ENCODE peak calls at places on chromosomes 1 and 21, in six cellular contexts. One of them, this sample, is unnamed.

GRCh38 chr1:71587961-71588360 is 507.1 kb upstream of the ZRANB2 start:
- DNase-seq in IMR-90: peak
- DNase-seq in trophoblast cell: peak
- DNase-seq in H1: no peak
- DNase-seq in H9: no peak
- DNase-seq in mesenchymal stem cell: peak
- DNase-seq in this sample: no peak

GRCh38 chr1:2300004-2300771 is 72.1 kb downstream of the SKI start:
- DNase-seq in IMR-90: no peak
- DNase-seq in trophoblast cell: no peak
- DNase-seq in H1: no peak
- DNase-seq in H9: no peak
- DNase-seq in mesenchymal stem cell: no peak
- DNase-seq in this sample: no peak

GRCh38 chr1:166136252-166136651 is 30.5 kb downstream of the FAM78B start:
- DNase-seq in IMR-90: no peak
- DNase-seq in trophoblast cell: peak
- DNase-seq in H1: no peak
- DNase-seq in H9: no peak
- DNase-seq in mesenchymal stem cell: no peak
- DNase-seq in this sample: no peak

GRCh38 chr1:116878804-116879477 is 30.8 kb upstream of the PTGFRN start:
- DNase-seq in IMR-90: peak
- DNase-seq in trophoblast cell: peak
- DNase-seq in H1: peak
- DNase-seq in H9: peak
- DNase-seq in mesenchymal stem cell: peak
- DNase-seq in this sample: peak

GRCh38 chr1:245807306-245807705 is 652.5 kb downstream of the KIF26B start:
- DNase-seq in IMR-90: no peak
- DNase-seq in trophoblast cell: no peak
- DNase-seq in H1: peak
- DNase-seq in H9: no peak
- DNase-seq in mesenchymal stem cell: no peak
- DNase-seq in this sample: no peak

GRCh38 chr21:26513212-26513611 is 59.9 kb downstream of the CYYR1 start:
- DNase-seq in IMR-90: no peak
- DNase-seq in trophoblast cell: no peak
- DNase-seq in H1: no peak
- DNase-seq in H9: no peak
- DNase-seq in mesenchymal stem cell: no peak
- DNase-seq in this sample: no peak

GRCh38 chr1:20271498-20272400 is 18.9 kb upstream of the VWA5B1 start:
- DNase-seq in IMR-90: no peak
- DNase-seq in trophoblast cell: no peak
- DNase-seq in H1: no peak
- DNase-seq in H9: no peak
- DNase-seq in mesenchymal stem cell: no peak
- DNase-seq in this sample: no peak

GRCh38 chr1:17718136-17718535 is 37.0 kb upstream of the ACTL8 start:
- DNase-seq in IMR-90: no peak
- DNase-seq in trophoblast cell: no peak
- DNase-seq in H1: no peak
- DNase-seq in H9: no peak
- DNase-seq in mesenchymal stem cell: no peak
- DNase-seq in this sample: no peak

GRCh38 chr1:100497796-100498195 is 40.1 kb upstream of the GPR88 start:
- DNase-seq in IMR-90: no peak
- DNase-seq in trophoblast cell: no peak
- DNase-seq in H1: no peak
- DNase-seq in H9: no peak
- DNase-seq in mesenchymal stem cell: no peak
- DNase-seq in this sample: no peak

GRCh38 chr21:42568834-42569731 is 55.4 kb downstream of the SLC37A1 start:
- DNase-seq in IMR-90: no peak
- DNase-seq in trophoblast cell: no peak
- DNase-seq in H1: no peak
- DNase-seq in H9: no peak
- DNase-seq in mesenchymal stem cell: no peak
- DNase-seq in this sample: no peak

GRCh38 chr1:77371396-77371795 is 89.6 kb downstream of the AK5 start:
- DNase-seq in IMR-90: peak
- DNase-seq in trophoblast cell: no peak
- DNase-seq in H1: no peak
- DNase-seq in H9: no peak
- DNase-seq in mesenchymal stem cell: peak
- DNase-seq in this sample: no peak

GRCh38 chr1:156281281-156282142 is 1.1 kb downstream of the SMG5 start:
- DNase-seq in IMR-90: peak
- DNase-seq in trophoblast cell: peak
- DNase-seq in H1: no peak
- DNase-seq in H9: no peak
- DNase-seq in mesenchymal stem cell: peak
- DNase-seq in this sample: no peak

GRCh38 chr1:117561551-117561950 is 44.3 kb upstream of the TENT5C start:
- DNase-seq in IMR-90: no peak
- DNase-seq in trophoblast cell: no peak
- DNase-seq in H1: peak
- DNase-seq in H9: no peak
- DNase-seq in mesenchymal stem cell: no peak
- DNase-seq in this sample: no peak

GRCh38 chr1:96710708-96711477 is 10.7 kb upstream of the PTBP2 start:
- DNase-seq in IMR-90: peak
- DNase-seq in trophoblast cell: no peak
- DNase-seq in H1: no peak
- DNase-seq in H9: no peak
- DNase-seq in mesenchymal stem cell: peak
- DNase-seq in this sample: no peak

GRCh38 chr1:175174702-175175102 is 17.9 kb downstream of the KIAA0040 start:
- DNase-seq in IMR-90: no peak
- DNase-seq in trophoblast cell: no peak
- DNase-seq in H1: no peak
- DNase-seq in H9: no peak
- DNase-seq in mesenchymal stem cell: no peak
- DNase-seq in this sample: no peak
- H4K91ac ChIP-seq in IMR-90: no peak
- H4K91ac ChIP-seq in trophoblast cell: no peak
- H4K91ac ChIP-seq in H1: no peak
- H4K91ac ChIP-seq in H9: no peak
- H4K91ac ChIP-seq in mesenchymal stem cell: no peak
- H4K91ac ChIP-seq in this sample: no peak

GRCh38 chr1:27572019-27572678 is 31.8 kb downstream of the AHDC1 start:
- DNase-seq in IMR-90: no peak
- DNase-seq in trophoblast cell: no peak
- DNase-seq in H1: no peak
- DNase-seq in H9: no peak
- DNase-seq in mesenchymal stem cell: no peak
- DNase-seq in this sample: no peak
- H2BK120ac ChIP-seq in IMR-90: no peak
- H2BK120ac ChIP-seq in trophoblast cell: peak
- H2BK120ac ChIP-seq in H1: peak
- H2BK120ac ChIP-seq in H9: no peak
- H2BK120ac ChIP-seq in mesenchymal stem cell: peak
- H2BK120ac ChIP-seq in this sample: peak

GRCh38 chr1:160855181-160855981 is 7.3 kb downstream of the CD244 start:
- DNase-seq in IMR-90: no peak
- DNase-seq in trophoblast cell: no peak
- DNase-seq in H1: no peak
- DNase-seq in H9: no peak
- DNase-seq in mesenchymal stem cell: no peak
- DNase-seq in this sample: no peak
- H4K91ac ChIP-seq in IMR-90: no peak
- H4K91ac ChIP-seq in trophoblast cell: no peak
- H4K91ac ChIP-seq in H1: no peak
- H4K91ac ChIP-seq in H9: no peak
- H4K91ac ChIP-seq in mesenchymal stem cell: peak
- H4K91ac ChIP-seq in this sample: no peak

DNA sequence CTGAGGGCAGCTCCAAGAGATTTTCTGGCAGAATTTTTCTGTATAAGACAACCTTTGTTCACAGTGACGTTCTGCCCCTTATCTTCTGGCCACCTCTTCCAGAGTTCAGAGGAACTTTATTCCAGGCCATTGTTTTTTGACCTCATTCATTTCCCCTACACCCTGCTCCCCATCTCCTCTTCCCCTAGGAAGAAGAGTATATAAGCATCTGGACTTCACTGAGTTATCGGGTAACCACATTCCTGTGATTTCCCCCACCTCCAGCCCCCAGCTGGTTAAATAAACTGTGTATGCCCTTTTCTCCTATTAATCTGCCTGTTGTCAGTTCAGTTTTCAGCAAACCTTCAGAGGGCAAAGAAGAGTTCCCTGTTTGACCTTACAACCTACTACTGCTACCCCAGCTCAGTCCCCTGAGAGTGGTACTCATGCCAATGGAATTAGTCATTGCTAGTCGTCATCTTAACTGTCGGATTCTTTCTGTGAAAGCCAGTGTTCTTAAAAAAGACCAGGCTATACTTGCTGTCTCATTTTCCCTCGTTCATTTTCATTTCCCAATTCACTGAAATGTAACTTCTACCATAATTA is 14.3 kb upstream of the ALG14 start:
- DNase-seq in IMR-90: peak
- DNase-seq in trophoblast cell: peak
- DNase-seq in H1: no peak
- DNase-seq in H9: peak
- DNase-seq in mesenchymal stem cell: peak
- DNase-seq in this sample: no peak
- H2BK120ac ChIP-seq in IMR-90: peak
- H2BK120ac ChIP-seq in trophoblast cell: no peak
- H2BK120ac ChIP-seq in H1: no peak
- H2BK120ac ChIP-seq in H9: no peak
- H2BK120ac ChIP-seq in mesenchymal stem cell: no peak
- H2BK120ac ChIP-seq in this sample: no peak